ENCODE peak calls at places on chromosomes 13 and 19, in four cellular contexts. L is A549, X is IMR-90, K is GM12878. B is an unnamed sample.

GRCh38 chr13:99496322-99497142 is 4.7 kb upstream of the TM9SF2 start:
- DNase-seq in L (peak), X (peak), K (peak), B (no peak)

GRCh38 chr13:37226966-37227365 is 121.5 kb upstream of the CSNK1A1L start:
- DNase-seq in L (no peak), X (peak), K (no peak), B (no peak)

GRCh38 chr13:94968040-94968756 is 255.9 kb upstream of the SOX21 start:
- DNase-seq in L (peak), X (no peak), K (no peak), B (peak)

GRCh38 chr19:1295169-1296012 is 9.7 kb downstream of the EFNA2 start:
- DNase-seq in L (no peak), X (no peak), K (no peak), B (peak)

GRCh38 chr19:13906525-13906904 is 514 bp downstream of the CC2D1A start:
- DNase-seq in L (no peak), X (no peak), K (no peak), B (no peak)

GRCh38 chr13:77056382-77056781 is 29.4 kb upstream of the FBXL3 start:
- DNase-seq in L (no peak), X (no peak), K (no peak), B (no peak)

GRCh38 chr13:28792992-28793391 is 27.1 kb upstream of the MTUS2 start:
- DNase-seq in L (no peak), X (peak), K (no peak), B (no peak)

GRCh38 chr19:4636761-4637160 is 2.6 kb upstream of the TNFAIP8L1 start:
- DNase-seq in L (no peak), X (no peak), K (no peak), B (no peak)

GRCh38 chr13:40666905-40667621 is 622 bp upstream of the FOXO1 start:
- DNase-seq in L (no peak), X (no peak), K (no peak), B (peak)

GRCh38 chr13:95445116-95445515 is 107.4 kb upstream of the CLDN10 start:
- DNase-seq in L (no peak), X (no peak), K (no peak), B (no peak)

GRCh38 chr19:13117176-13117771 is 734 bp upstream of the TRMT1 start:
- DNase-seq in L (no peak), X (no peak), K (no peak), B (no peak)

GRCh38 chr13:32284927-32285632 is 30.1 kb downstream of the ZAR1L start:
- DNase-seq in L (no peak), X (peak), K (no peak), B (no peak)

GRCh38 chr19:38020331-38020730 is 113.3 kb downstream of the SIPA1L3 start:
- DNase-seq in L (no peak), X (no peak), K (no peak), B (no peak)

GRCh38 chr13:36758345-36758744 is 60.7 kb upstream of the RFXAP start:
- DNase-seq in L (no peak), X (no peak), K (no peak), B (no peak)

GRCh38 chr19:35166100-35167063 is 11.8 kb downstream of the FXYD5 start:
- DNase-seq in L (no peak), X (no peak), K (no peak), B (no peak)

GRCh38 chr19:38004505-38005223 is 97.7 kb downstream of the SIPA1L3 start:
- DNase-seq in L (peak), X (peak), K (peak), B (peak)

GRCh38 chr13:98454389-98454881 is 122.5 kb downstream of the STK24 start:
- DNase-seq in L (peak), X (peak), K (no peak), B (no peak)

GRCh38 chr13:98143157-98143553 is 261 bp downstream of the FARP1 start:
- DNase-seq in L (no peak), X (no peak), K (no peak), B (no peak)

GRCh38 chr19:33797821-33798633 is 1.4 kb downstream of the KCTD15 start:
- DNase-seq in L (peak), X (peak), K (no peak), B (peak)

GRCh38 chr13:112740502-112741131 is 50.8 kb downstream of the ATP11A start:
- DNase-seq in L (no peak), X (peak), K (no peak), B (no peak)
- TF ChIP-seq BHLHE40 in L (no peak), X (peak), K (no peak), B (no peak)

GRCh38 chr19:48962029-48962848 is 2.9 kb upstream of the FTL start:
- DNase-seq in L (peak), X (no peak), K (no peak), B (no peak)
- TF ChIP-seq BHLHE40 in L (no peak), X (no peak), K (no peak), B (no peak)

DNA sequence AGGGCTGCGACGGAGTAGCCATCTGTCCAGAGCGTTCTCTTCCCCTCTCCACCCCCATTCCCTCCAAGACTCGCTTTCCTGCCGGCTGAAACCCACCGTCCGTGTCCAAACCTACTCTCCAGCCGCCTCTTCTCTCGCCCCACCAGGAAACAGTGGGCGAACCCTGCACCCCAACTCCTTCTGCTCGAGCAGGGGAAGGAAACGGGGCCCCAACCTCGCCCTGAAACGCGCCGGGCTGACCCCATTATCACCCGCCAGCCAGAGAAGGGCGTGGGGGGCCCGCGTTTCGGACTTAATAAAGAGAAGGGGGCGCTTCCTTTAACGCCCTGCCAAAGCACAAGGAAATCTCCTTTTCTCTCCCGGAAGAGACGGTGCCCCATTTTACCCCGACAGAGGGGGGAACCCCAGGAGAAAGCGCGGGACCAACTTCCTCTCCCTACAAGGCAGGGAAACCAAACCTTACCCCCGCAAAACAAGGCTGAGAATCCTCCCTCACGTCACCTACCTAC is 2.4 kb downstream of the ZC3H4 start:
- DNase-seq in L (no peak), X (no peak), K (no peak), B (peak)
- TF ChIP-seq BHLHE40 in L (no peak), X (no peak), K (no peak), B (no peak)

GRCh38 chr13:93290503-93290902 is 63.9 kb downstream of the GPC6 start:
- DNase-seq in L (no peak), X (peak), K (no peak), B (no peak)

GRCh38 chr13:93293716-93294115 is 67.1 kb downstream of the GPC6 start:
- DNase-seq in L (no peak), X (no peak), K (no peak), B (no peak)

GRCh38 chr13:93286047-93286446 is 59.4 kb downstream of the GPC6 start:
- DNase-seq in L (no peak), X (no peak), K (no peak), B (no peak)

GRCh38 chr13:93289047-93289446 is 62.4 kb downstream of the GPC6 start:
- DNase-seq in L (no peak), X (peak), K (no peak), B (no peak)

DNA sequence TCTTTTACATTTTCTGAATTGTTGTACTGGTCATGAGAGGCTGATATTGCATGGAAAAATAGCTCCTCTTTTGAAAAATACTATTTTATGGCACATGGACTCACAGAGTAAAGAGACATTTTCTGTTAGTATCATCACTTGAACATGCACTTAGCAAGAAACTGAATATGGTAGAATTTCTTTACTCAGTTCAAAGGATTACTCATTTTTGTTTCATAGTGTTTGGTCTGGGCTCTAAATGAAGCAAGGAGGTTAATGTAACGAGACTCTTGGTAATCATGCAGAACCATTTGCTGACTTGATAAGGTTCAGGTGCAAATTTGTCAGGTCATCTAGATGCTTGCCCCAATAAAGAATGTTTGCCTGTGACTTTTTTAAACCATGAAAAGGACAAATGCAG is 63.2 kb downstream of the GPC6 start:
- DNase-seq in L (no peak), X (no peak), K (no peak), B (no peak)
- TF ChIP-seq BHLHE40 in L (no peak), X (no peak), K (no peak), B (no peak)

DNA sequence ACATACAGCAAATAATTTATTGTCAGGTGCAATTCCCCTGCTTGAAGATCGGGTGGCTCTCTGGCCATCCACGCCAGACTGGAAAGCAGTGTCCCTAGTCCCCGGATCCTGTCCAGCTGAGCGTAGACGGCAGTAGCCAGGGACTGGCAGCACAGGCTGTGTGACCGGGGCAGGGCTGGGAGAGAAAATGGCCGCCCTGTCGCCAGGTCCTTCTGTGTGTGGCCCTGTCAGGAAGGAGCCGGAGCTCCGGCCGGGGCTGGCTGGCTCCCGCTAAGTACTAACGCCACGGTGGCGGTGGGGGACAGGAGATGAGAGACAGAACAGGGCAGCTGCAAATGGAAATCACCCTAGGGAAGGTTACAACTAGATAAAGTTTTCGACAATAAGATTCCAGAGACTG is 253.2 kb downstream of the TSHZ3 start:
- DNase-seq in L (no peak), X (no peak), K (no peak), B (no peak)
- TF ChIP-seq BHLHE40 in L (no peak), X (no peak), K (no peak), B (no peak)